ENCODE peak calls at places on chromosomes 5 and 9, in five cellular contexts. H, F, M, N and G are unnamed samples. For H3K4me1, the result is how much of the 10 kb centered on the place peaks cover.

GRCh38 chr9:98912450-98912849 is 31.3 kb upstream of the COL15A1 start:
- DNase-seq in H (no peak), F (no peak), M (no peak), N (no peak), G (no peak)

GRCh38 chr9:101458955-101459631 is 23.5 kb upstream of the ALDOB start:
- DNase-seq in H (peak), F (peak), M (peak), N (no peak), G (peak)

GRCh38 chr9:130732131-130732530 is 38.6 kb downstream of the EXOSC2 start:
- DNase-seq in H (peak), F (peak), M (no peak), N (no peak), G (no peak)

GRCh38 chr9:136533775-136534157 is 12.1 kb downstream of the NOTCH1 start:
- DNase-seq in H (no peak), F (no peak), M (no peak), N (peak), G (peak)

GRCh38 chr5:59525957-59526356 is 367.6 kb downstream of the PDE4D start:
- DNase-seq in H (peak), F (peak), M (no peak), N (no peak), G (no peak)

GRCh38 chr5:101689306-101689705 is 606.8 kb downstream of the SLCO4C1 start:
- DNase-seq in H (no peak), F (no peak), M (no peak), N (no peak), G (no peak)

GRCh38 chr9:23638837-23639426 is 187.1 kb downstream of the ELAVL2 start:
- DNase-seq in H (no peak), F (no peak), M (no peak), N (no peak), G (no peak)

GRCh38 chr9:4497395-4497794 is 7.1 kb downstream of the SLC1A1 start:
- DNase-seq in H (no peak), F (no peak), M (no peak), N (no peak), G (no peak)

GRCh38 chr9:121557581-121558422 is 58.2 kb upstream of the GGTA1 start:
- DNase-seq in H (peak), F (peak), M (no peak), N (peak), G (peak)

GRCh38 chr9:11269036-11269435 is 656.2 kb upstream of the PTPRD start:
- DNase-seq in H (no peak), F (no peak), M (no peak), N (no peak), G (no peak)

GRCh38 chr5:168710706-168711105 is 131.5 kb upstream of the PANK3 start:
- DNase-seq in H (no peak), F (no peak), M (no peak), N (no peak), G (no peak)

GRCh38 chr9:135065804-135066203 is 21.7 kb upstream of the OLFM1 start:
- DNase-seq in H (no peak), F (no peak), M (no peak), N (no peak), G (no peak)

GRCh38 chr5:64213568-64213967 is 47.9 kb downstream of the RNF180 start:
- DNase-seq in H (no peak), F (no peak), M (no peak), N (no peak), G (no peak)

GRCh38 chr9:97740848-97741821 is 44.0 kb upstream of the XPA start:
- DNase-seq in H (peak), F (peak), M (no peak), N (peak), G (peak)

GRCh38 chr9:83501552-83501951 is 36.6 kb downstream of the FRMD3 start:
- DNase-seq in H (no peak), F (no peak), M (no peak), N (no peak), G (no peak)

GRCh38 chr9:77291714-77292113 is 114.4 kb downstream of the VPS13A start:
- DNase-seq in H (peak), F (peak), M (peak), N (no peak), G (peak)

GRCh38 chr9:116414374-116414773 is 260.8 kb downstream of the PAPPA start:
- DNase-seq in H (no peak), F (no peak), M (no peak), N (no peak), G (no peak)

GRCh38 chr5:157680239-157680638 is 8.9 kb downstream of the C5orf52 start:
- DNase-seq in H (no peak), F (no peak), M (no peak), N (no peak), G (no peak)

GRCh38 chr9:69122086-69122390 is 52.0 kb upstream of the TJP2 start:
- DNase-seq in H (peak), F (no peak), M (no peak), N (peak), G (peak)

GRCh38 chr5:36040651-36041536 is 25.8 kb downstream of the UGT3A2 start:
- DNase-seq in H (no peak), F (no peak), M (no peak), N (no peak), G (no peak)

GRCh38 chr5:1781107-1781506 is 18.5 kb downstream of the MRPL36 start:
- DNase-seq in H (no peak), F (no peak), M (no peak), N (no peak), G (no peak)

GRCh38 chr9:5799314-5799713 is 33.6 kb downstream of the ERMP1 start:
- DNase-seq in H (peak), F (peak), M (peak), N (no peak), G (peak)

GRCh38 chr5:65062684-65063083 is 294.0 kb downstream of the CWC27 start:
- DNase-seq in H (peak), F (peak), M (no peak), N (no peak), G (no peak)

GRCh38 chr5:13510616-13511015 is 433.9 kb downstream of the DNAH5 start:
- DNase-seq in H (no peak), F (no peak), M (no peak), N (no peak), G (no peak)

GRCh38 chr9:125472926-125473701 is 211.5 kb downstream of the GAPVD1 start:
- DNase-seq in H (no peak), F (peak), M (no peak), N (no peak), G (no peak)

GRCh38 chr5:174827521-174827920 is 103.1 kb downstream of the MSX2 start:
- DNase-seq in H (no peak), F (no peak), M (no peak), N (no peak), G (no peak)

GRCh38 chr9:71725590-71726338 is 42.5 kb downstream of the CEMIP2 start:
- DNase-seq in H (no peak), F (peak), M (peak), N (no peak), G (no peak)

GRCh38 chr9:119963258-119963797 is 594.1 kb upstream of the BRINP1 start:
- DNase-seq in H (peak), F (no peak), M (peak), N (no peak), G (no peak)

GRCh38 chr5:10885026-10885425 is 124.0 kb upstream of the DAP start:
- DNase-seq in H (no peak), F (no peak), M (no peak), N (no peak), G (no peak)

GRCh38 chr5:96332535-96333396 is 100.3 kb downstream of the PCSK1 start:
- DNase-seq in H (no peak), F (no peak), M (no peak), N (no peak), G (no peak)

GRCh38 chr9:115691097-115691496 is 462.5 kb upstream of the PAPPA start:
- DNase-seq in H (peak), F (no peak), M (no peak), N (no peak), G (no peak)

GRCh38 chr5:133428072-133428660 is 184.2 kb downstream of the FSTL4 start:
- DNase-seq in H (no peak), F (no peak), M (no peak), N (no peak), G (no peak)

GRCh38 chr5:33439905-33440481 is 772 bp upstream of the TARS1 start:
- DNase-seq in H (no peak), F (no peak), M (no peak), N (no peak), G (no peak)

GRCh38 chr5:113776168-113776567 is 262.7 kb downstream of the YTHDC2 start:
- DNase-seq in H (no peak), F (no peak), M (no peak), N (no peak), G (no peak)

GRCh38 chr9:136095495-136096058 is 488 bp upstream of the NACC2 start:
- DNase-seq in H (no peak), F (peak), M (no peak), N (no peak), G (no peak)

GRCh38 chr5:89513299-89514044 is 630.5 kb upstream of the MEF2C start:
- DNase-seq in H (no peak), F (no peak), M (no peak), N (no peak), G (no peak)

GRCh38 chr5:162274684-162275083 is 207.1 kb downstream of the GABRG2 start:
- DNase-seq in H (no peak), F (no peak), M (no peak), N (no peak), G (no peak)

GRCh38 chr9:129241725-129242124 is 63.7 kb upstream of the IER5L start:
- DNase-seq in H (no peak), F (no peak), M (no peak), N (no peak), G (peak)

GRCh38 chr5:177304392-177305119 is 957 bp downstream of the PRELID1 start:
- DNase-seq in H (no peak), F (peak), M (no peak), N (peak), G (peak)
- H3K4me1 ChIP-seq in H (under half), F (under half), M (under half), N (half or more), G (under half)

GRCh38 chr9:133890583-133890982 is 101.5 kb downstream of the VAV2 start:
- DNase-seq in H (no peak), F (peak), M (no peak), N (no peak), G (no peak)

GRCh38 chr9:133894377-133895321 is 97.5 kb downstream of the VAV2 start:
- DNase-seq in H (no peak), F (no peak), M (no peak), N (no peak), G (no peak)

GRCh38 chr9:133893191-133893994 is 98.7 kb downstream of the VAV2 start:
- DNase-seq in H (no peak), F (no peak), M (no peak), N (no peak), G (no peak)

GRCh38 chr9:133891741-133892140 is 100.4 kb downstream of the VAV2 start:
- DNase-seq in H (no peak), F (no peak), M (no peak), N (no peak), G (no peak)

GRCh38 chr9:133892193-133892920 is 99.8 kb downstream of the VAV2 start:
- DNase-seq in H (no peak), F (no peak), M (no peak), N (peak), G (no peak)
- H3K4me3 ChIP-seq in H (no peak), F (no peak), M (no peak), N (no peak), G (no peak)

GRCh38 chr5:175848676-175849075 is 22.7 kb upstream of the CPLX2 start:
- DNase-seq in H (no peak), F (no peak), M (no peak), N (no peak), G (no peak)

GRCh38 chr5:175849153-175849552 is 22.2 kb upstream of the CPLX2 start:
- DNase-seq in H (no peak), F (no peak), M (no peak), N (no peak), G (no peak)

GRCh38 chr5:175851311-175851710 is 20.1 kb upstream of the CPLX2 start:
- DNase-seq in H (no peak), F (no peak), M (no peak), N (no peak), G (no peak)

GRCh38 chr5:175851727-175852126 is 19.7 kb upstream of the CPLX2 start:
- DNase-seq in H (no peak), F (no peak), M (no peak), N (no peak), G (no peak)

DNA sequence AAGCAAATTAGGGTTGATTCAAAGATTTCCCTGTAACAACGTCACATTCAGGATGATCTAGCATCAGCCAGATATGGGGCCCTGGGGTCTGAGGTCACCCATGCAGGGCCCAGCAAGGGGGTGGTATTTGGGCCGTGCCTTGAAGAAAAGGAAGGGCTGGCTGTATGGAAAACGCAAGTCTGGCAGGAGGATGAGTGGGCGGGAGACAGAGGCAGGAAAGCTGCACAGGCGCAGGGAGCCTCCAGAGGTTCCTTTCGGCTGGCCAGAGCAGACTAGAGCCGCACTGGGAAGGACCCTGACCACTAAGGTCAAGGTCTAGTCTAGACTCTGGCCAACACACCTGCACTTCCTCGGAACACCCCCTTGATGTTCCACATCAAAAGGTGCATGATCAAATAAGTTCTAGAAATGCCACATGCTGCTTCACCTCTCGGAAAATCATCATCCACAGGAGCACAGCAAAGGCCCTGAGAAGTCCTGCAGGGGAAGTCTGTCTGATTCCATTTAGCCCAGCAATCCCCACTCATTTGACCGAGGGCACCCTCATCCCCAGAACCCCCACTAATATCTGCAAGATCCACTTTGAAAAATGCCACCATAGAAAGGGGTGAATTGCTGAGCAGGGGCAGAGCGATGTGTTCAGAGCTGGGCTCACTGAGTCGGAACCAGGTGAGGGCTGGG is 21.1 kb upstream of the CPLX2 start:
- DNase-seq in H (no peak), F (no peak), M (no peak), N (no peak), G (no peak)
- TF ChIP-seq CTCF in H (no peak), F (no peak), M (no peak), N (no peak), G (no peak)

DNA sequence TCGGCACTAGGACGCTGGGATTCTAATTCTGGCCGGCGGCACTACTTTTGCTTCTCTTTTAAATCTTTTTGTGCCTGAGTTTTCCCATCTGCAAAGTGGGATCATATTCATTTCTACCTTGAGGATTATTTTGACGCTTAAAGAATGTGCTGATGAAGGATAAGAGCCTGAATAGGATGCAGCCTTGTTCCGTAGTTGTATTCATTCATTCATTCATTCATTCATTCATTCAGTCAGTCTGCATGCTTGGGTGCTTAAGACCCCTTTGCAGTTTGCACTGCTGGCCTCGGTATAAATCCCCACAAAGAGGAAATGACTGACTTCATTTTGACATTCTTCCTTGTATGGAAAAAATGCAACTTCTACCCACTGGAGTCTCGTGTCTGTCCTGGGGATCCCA is 62.4 kb downstream of the PPARGC1B start:
- DNase-seq in H (no peak), F (no peak), M (no peak), N (no peak), G (no peak)
- H3K4me1 ChIP-seq in H (under half), F (under half), M (under half), N (half or more), G (half or more)

GRCh38 chr9:114384836-114385411 is 2.9 kb downstream of the AKNA start:
- DNase-seq in H (no peak), F (no peak), M (peak), N (no peak), G (no peak)
- H3K4me3 ChIP-seq in H (no peak), F (no peak), M (no peak), N (no peak), G (no peak)

GRCh38 chr5:86232246-86232645 is 385.5 kb upstream of the COX7C start:
- DNase-seq in H (no peak), F (no peak), M (no peak), N (no peak), G (no peak)
- TF ChIP-seq CTCF in H (no peak), F (no peak), M (no peak), N (no peak), G (no peak)